ENCODE peak calls at places on chromosomes 1 and 21, in nine cellular contexts. A is NCI-H1105; K is HCT116; O is NCI-H1417; Q is hippocampal formation; I is adipocyte; Z is tibial artery; C is activated CD8-positive, alpha-beta memory T cell treated with anti-CD3 and anti-CD28 coated beads for 1 hour; N is DMS79 treated with DMSO at 0.1 percent for 48 hours. X is an unnamed sample.

GRCh38 chr21:44958471-44959191 is 18.8 kb downstream of the SLX9 start:
- DNase-seq in Z (peak; percentile 96), K (no peak), O (no peak), N (no peak), I (peak; percentile 76), Q (no peak), A (no peak), C (no peak), X (peak; percentile 90)

GRCh38 chr1:17005365-17005740 is 6.4 kb downstream of the ATP13A2 start:
- DNase-seq in O (no peak), A (no peak), Z (no peak), N (no peak), I (no peak), C (no peak), K (no peak), Q (no peak), X (no peak)

GRCh38 chr1:56436338-56436695 is 143.0 kb downstream of the PLPP3 start:
- DNase-seq in N (no peak), K (no peak), Q (peak; percentile 66), Z (no peak), O (no peak), A (no peak), I (no peak), C (no peak), X (no peak)

GRCh38 chr1:218887141-218887925 is 286.3 kb upstream of the LYPLAL1 start:
- DNase-seq in A (no peak), C (no peak), N (no peak), K (no peak), Z (no peak), Q (no peak), I (no peak), O (no peak), X (no peak)

GRCh38 chr1:109718495-109718894 is 6.4 kb downstream of the GSTM5 start:
- DNase-seq in O (no peak), Q (no peak), C (no peak), N (no peak), I (no peak), Z (no peak), A (no peak), K (peak; percentile 44), X (no peak)

GRCh38 chr1:77889671-77890070 is 1.2 kb downstream of the NEXN start:
- DNase-seq in C (no peak), O (no peak), N (no peak), Z (no peak), Q (no peak), K (no peak), I (peak; percentile 82), A (no peak), X (no peak)

GRCh38 chr1:66788231-66788939 is 12.7 kb downstream of the INSL5 start:
- DNase-seq in A (no peak), I (no peak), Z (no peak), Q (no peak), O (no peak), C (no peak), N (no peak), K (no peak), X (no peak)

GRCh38 chr21:36610201-36610600 is 88.7 kb upstream of the SIM2 start:
- DNase-seq in N (no peak), C (no peak), A (no peak), O (no peak), Z (no peak), Q (no peak), K (no peak), I (no peak), X (no peak)

GRCh38 chr1:53369761-53370160 is 41.9 kb upstream of the LRP8 start:
- DNase-seq in I (no peak), C (no peak), A (no peak), N (no peak), Q (no peak), K (no peak), Z (peak; percentile 27), O (no peak), X (no peak)

GRCh38 chr21:34845521-34846213 is 176.9 kb downstream of the CLIC6 start:
- DNase-seq in A (no peak), K (peak; percentile 75), O (no peak), Q (no peak), N (no peak), I (peak; percentile 87), C (no peak), Z (no peak), X (no peak)

GRCh38 chr21:20882462-20883415 is 115.5 kb upstream of the NCAM2 start:
- DNase-seq in A (peak; percentile 53), C (no peak), K (peak; percentile 8), Z (no peak), N (no peak), I (peak; percentile 24), O (peak; percentile 51), Q (peak; percentile 15), X (peak; percentile 56)

GRCh38 chr1:84141177-84142003 is 2.7 kb upstream of the PRKACB start:
- DNase-seq in K (no peak), A (no peak), Q (peak; percentile 73), C (no peak), N (no peak), Z (no peak), O (no peak), I (peak; percentile 68), X (no peak)

GRCh38 chr1:32871364-32872188 is 864 bp upstream of the FNDC5 start:
- DNase-seq in Q (no peak), K (no peak), O (no peak), A (no peak), N (peak; percentile 58), Z (peak; percentile 63), C (no peak), I (no peak), X (peak; percentile 55)

GRCh38 chr1:89802841-89803240 is 18.0 kb upstream of the LRRC8D start:
- DNase-seq in O (no peak), I (peak; percentile 10), K (no peak), Z (no peak), C (no peak), Q (no peak), A (no peak), N (no peak), X (no peak)

GRCh38 chr1:66533804-66534745 is at the start of gene SGIP1:
- DNase-seq in I (peak; percentile 85), K (no peak), O (no peak), N (peak; percentile 36), A (peak; percentile 13), C (no peak), Q (peak; percentile 81), Z (peak; percentile 89), X (peak; percentile 89)

GRCh38 chr1:241918879-241919278 is 38.7 kb upstream of the BECN2 start:
- DNase-seq in Z (no peak), Q (no peak), I (peak; percentile 66), N (no peak), O (no peak), K (no peak), C (no peak), A (no peak), X (peak; percentile 5)

GRCh38 chr1:31939484-31940329 is 1.5 kb upstream of the PTP4A2 start:
- DNase-seq in Z (no peak), K (peak; percentile 87), O (no peak), Q (no peak), A (no peak), N (no peak), C (peak; percentile 51), I (peak; percentile 80), X (no peak)

GRCh38 chr21:29168874-29169273 is 38.4 kb downstream of the MAP3K7CL start:
- DNase-seq in O (no peak), Z (no peak), C (no peak), K (peak; percentile 75), I (no peak), Q (no peak), N (no peak), A (no peak), X (no peak)

GRCh38 chr1:146034976-146035469 is 13.5 kb upstream of the HJV start:
- DNase-seq in I (peak; percentile 53), Z (no peak), Q (no peak), A (no peak), O (no peak), C (no peak), K (no peak), N (no peak), X (no peak)